ENCODE peak calls at places on chromosomes 7 and 10, in four cellular contexts. One of them, this sample, is unnamed.

GRCh38 chr7:93836111-93836510 is 54.4 kb downstream of the TFPI2 start:
- DNase-seq in activated naive CD4-positive, alpha-beta T cell treated with anti-CD3 and anti-CD28 coated beads, Interleukin-2, amount 10 ng/mL, durations not matched to agents 7 days and 5 days: no peak
- DNase-seq in NCI-H1436: no peak
- DNase-seq in ELR: no peak
- DNase-seq in this sample: no peak

GRCh38 chr7:128160296-128160695 is 80.8 kb upstream of the LEP start:
- DNase-seq in activated naive CD4-positive, alpha-beta T cell treated with anti-CD3 and anti-CD28 coated beads, Interleukin-2, amount 10 ng/mL, durations not matched to agents 7 days and 5 days: no peak
- DNase-seq in NCI-H1436: no peak
- DNase-seq in ELR: no peak
- DNase-seq in this sample: peak; percentile 31

GRCh38 chr7:80623465-80624252 is 14.8 kb upstream of the CD36 start:
- DNase-seq in activated naive CD4-positive, alpha-beta T cell treated with anti-CD3 and anti-CD28 coated beads, Interleukin-2, amount 10 ng/mL, durations not matched to agents 7 days and 5 days: no peak
- DNase-seq in NCI-H1436: no peak
- DNase-seq in ELR: no peak
- DNase-seq in this sample: no peak

GRCh38 chr10:118982366-118982765 is 47.1 kb upstream of the NANOS1 start:
- DNase-seq in activated naive CD4-positive, alpha-beta T cell treated with anti-CD3 and anti-CD28 coated beads, Interleukin-2, amount 10 ng/mL, durations not matched to agents 7 days and 5 days: no peak
- DNase-seq in NCI-H1436: no peak
- DNase-seq in ELR: no peak
- DNase-seq in this sample: no peak

GRCh38 chr10:137031-137430 is 1.8 kb downstream of the ZMYND11 start:
- DNase-seq in activated naive CD4-positive, alpha-beta T cell treated with anti-CD3 and anti-CD28 coated beads, Interleukin-2, amount 10 ng/mL, durations not matched to agents 7 days and 5 days: peak; percentile 53
- DNase-seq in NCI-H1436: no peak
- DNase-seq in ELR: peak; percentile 67
- DNase-seq in this sample: peak; percentile 80

GRCh38 chr7:69661342-69661741 is 63.1 kb downstream of the AUTS2 start:
- DNase-seq in activated naive CD4-positive, alpha-beta T cell treated with anti-CD3 and anti-CD28 coated beads, Interleukin-2, amount 10 ng/mL, durations not matched to agents 7 days and 5 days: no peak
- DNase-seq in NCI-H1436: no peak
- DNase-seq in ELR: no peak
- DNase-seq in this sample: no peak

GRCh38 chr10:43211431-43212042 is 55.3 kb downstream of the RASGEF1A start:
- DNase-seq in activated naive CD4-positive, alpha-beta T cell treated with anti-CD3 and anti-CD28 coated beads, Interleukin-2, amount 10 ng/mL, durations not matched to agents 7 days and 5 days: peak; percentile 11
- DNase-seq in NCI-H1436: no peak
- DNase-seq in ELR: no peak
- DNase-seq in this sample: peak; percentile 62

GRCh38 chr10:46222364-46222935 is 64.3 kb upstream of the ANTXRL start:
- DNase-seq in activated naive CD4-positive, alpha-beta T cell treated with anti-CD3 and anti-CD28 coated beads, Interleukin-2, amount 10 ng/mL, durations not matched to agents 7 days and 5 days: no peak
- DNase-seq in NCI-H1436: no peak
- DNase-seq in ELR: peak; percentile 25
- DNase-seq in this sample: no peak

GRCh38 chr10:1652151-1652550 is 85.2 kb downstream of the ADARB2 start:
- DNase-seq in activated naive CD4-positive, alpha-beta T cell treated with anti-CD3 and anti-CD28 coated beads, Interleukin-2, amount 10 ng/mL, durations not matched to agents 7 days and 5 days: no peak
- DNase-seq in NCI-H1436: no peak
- DNase-seq in ELR: no peak
- DNase-seq in this sample: no peak

GRCh38 chr7:138979226-138979979 is 1.8 kb downstream of the KIAA1549 start:
- DNase-seq in activated naive CD4-positive, alpha-beta T cell treated with anti-CD3 and anti-CD28 coated beads, Interleukin-2, amount 10 ng/mL, durations not matched to agents 7 days and 5 days: peak; percentile 34
- DNase-seq in NCI-H1436: no peak
- DNase-seq in ELR: peak; percentile 47
- DNase-seq in this sample: no peak

GRCh38 chr10:48299066-48299465 is 7.4 kb upstream of the MAPK8 start:
- DNase-seq in activated naive CD4-positive, alpha-beta T cell treated with anti-CD3 and anti-CD28 coated beads, Interleukin-2, amount 10 ng/mL, durations not matched to agents 7 days and 5 days: no peak
- DNase-seq in NCI-H1436: no peak
- DNase-seq in ELR: no peak
- DNase-seq in this sample: no peak

GRCh38 chr7:132410385-132410784 is 165.9 kb downstream of the PLXNA4 start:
- DNase-seq in activated naive CD4-positive, alpha-beta T cell treated with anti-CD3 and anti-CD28 coated beads, Interleukin-2, amount 10 ng/mL, durations not matched to agents 7 days and 5 days: no peak
- DNase-seq in NCI-H1436: no peak
- DNase-seq in ELR: no peak
- DNase-seq in this sample: no peak

GRCh38 chr7:54811925-54812264 is 52.9 kb upstream of the SEC61G start:
- DNase-seq in activated naive CD4-positive, alpha-beta T cell treated with anti-CD3 and anti-CD28 coated beads, Interleukin-2, amount 10 ng/mL, durations not matched to agents 7 days and 5 days: no peak
- DNase-seq in NCI-H1436: no peak
- DNase-seq in ELR: peak; percentile 13
- DNase-seq in this sample: no peak

GRCh38 chr7:120436487-120437060 is 163.6 kb downstream of the KCND2 start:
- DNase-seq in activated naive CD4-positive, alpha-beta T cell treated with anti-CD3 and anti-CD28 coated beads, Interleukin-2, amount 10 ng/mL, durations not matched to agents 7 days and 5 days: no peak
- DNase-seq in NCI-H1436: no peak
- DNase-seq in ELR: no peak
- DNase-seq in this sample: no peak

GRCh38 chr10:110017940-110018339 is 10.2 kb downstream of the ADD3 start:
- DNase-seq in activated naive CD4-positive, alpha-beta T cell treated with anti-CD3 and anti-CD28 coated beads, Interleukin-2, amount 10 ng/mL, durations not matched to agents 7 days and 5 days: no peak
- DNase-seq in NCI-H1436: no peak
- DNase-seq in ELR: no peak
- DNase-seq in this sample: no peak

This sample was measured in activated effector memory CD4-positive, alpha-beta T cell treated with anti-CD3 and anti-CD28 coated beads, Interleukin-2, amount 50 U/mL, for 16 hours.